ENCODE peak calls at places on chromosomes 6 and 20, in four cellular contexts. N is mesenchymal stem cell, X is esophagus squamous epithelium, G is brain microvascular endothelial cell. L is an unnamed sample.

GRCh38 chr6:36673882-36674281 is 4.6 kb upstream of the CDKN1A start:
- DNase-seq in N (no peak), X (no peak), G (no peak), L (no peak)

GRCh38 chr20:23629017-23629541 is 8.7 kb downstream of the CST3 start:
- DNase-seq in N (peak), X (no peak), G (peak), L (peak)

GRCh38 chr6:99894815-99895214 is 99.2 kb downstream of the MCHR2 start:
- DNase-seq in N (no peak), X (no peak), G (no peak), L (no peak)

GRCh38 chr6:125264476-125264875 is 37.3 kb downstream of the HDDC2 start:
- DNase-seq in N (no peak), X (no peak), G (no peak), L (no peak)

GRCh38 chr6:13014551-13015378 is 298.2 kb downstream of the PHACTR1 start:
- DNase-seq in N (peak), X (no peak), G (no peak), L (no peak)

GRCh38 chr6:121482751-121483150 is 47.3 kb downstream of the GJA1 start:
- DNase-seq in N (no peak), X (no peak), G (no peak), L (no peak)

GRCh38 chr6:6505111-6505510 is 83.4 kb upstream of the LY86 start:
- DNase-seq in N (no peak), X (no peak), G (no peak), L (no peak)

GRCh38 chr20:36784900-36785299 is 11.3 kb upstream of the DSN1 start:
- DNase-seq in N (no peak), X (no peak), G (no peak), L (no peak)

GRCh38 chr6:170454512-170455285 is 98.4 kb downstream of the PSMB1 start:
- DNase-seq in N (no peak), X (no peak), G (no peak), L (no peak)

GRCh38 chr6:41937881-41938574 is 3.6 kb downstream of the CCND3 start:
- DNase-seq in N (no peak), X (no peak), G (no peak), L (no peak)

GRCh38 chr6:80547827-80548226 is 441.4 kb downstream of the BCKDHB start:
- DNase-seq in N (peak), X (no peak), G (peak), L (peak)

GRCh38 chr20:44006578-44006977 is 91.9 kb downstream of the TOX2 start:
- DNase-seq in N (no peak), X (no peak), G (no peak), L (no peak)

GRCh38 chr6:14353798-14354197 is 236.2 kb downstream of the CD83 start:
- DNase-seq in N (no peak), X (no peak), G (no peak), L (no peak)

GRCh38 chr6:36139991-36140710 is 9.8 kb downstream of the MAPK13 start:
- DNase-seq in N (no peak), X (no peak), G (no peak), L (no peak)

GRCh38 chr6:35980991-35981645 is 43.3 kb downstream of the SLC26A8 start:
- DNase-seq in N (no peak), X (no peak), G (no peak), L (no peak)

GRCh38 chr20:43448748-43449535 is 8.8 kb upstream of the SRSF6 start:
- DNase-seq in N (peak), X (no peak), G (peak), L (peak)

GRCh38 chr6:164283574-164283973 is 869.1 kb downstream of the QKI start:
- DNase-seq in N (no peak), X (no peak), G (no peak), L (no peak)

GRCh38 chr6:148223424-148223842 is 119.2 kb upstream of the SASH1 start:
- DNase-seq in N (peak), X (no peak), G (peak), L (no peak)

GRCh38 chr20:49717693-49718092 is 4.0 kb upstream of the B4GALT5 start:
- DNase-seq in N (no peak), X (no peak), G (no peak), L (no peak)

GRCh38 chr6:156778615-156779205 is 1.5 kb downstream of the ARID1B start:
- DNase-seq in N (peak), X (no peak), G (peak), L (no peak)

GRCh38 chr20:31698803-31699718 is 23.6 kb downstream of the BCL2L1 start:
- DNase-seq in N (peak), X (no peak), G (peak), L (peak)

GRCh38 chr6:134077301-134077700 is 24.9 kb upstream of the SLC2A12 start:
- DNase-seq in N (peak), X (no peak), G (peak), L (no peak)

GRCh38 chr6:21199246-21199645 is 394.3 kb upstream of the SOX4 start:
- DNase-seq in N (no peak), X (no peak), G (no peak), L (no peak)

GRCh38 chr20:58995461-58996225 is 11.4 kb downstream of the CTSZ start:
- DNase-seq in N (no peak), X (no peak), G (no peak), L (no peak)

GRCh38 chr6:63573140-63573898 is 1.0 kb downstream of the LOC128125822 start:
- DNase-seq in N (peak), X (peak), G (peak), L (no peak)

GRCh38 chr20:9551808-9552550 is 37.6 kb downstream of the LAMP5 start:
- DNase-seq in N (no peak), X (no peak), G (no peak), L (no peak)

GRCh38 chr20:19885981-19886665 is 128.1 kb downstream of the RIN2 start:
- DNase-seq in N (peak), X (no peak), G (peak), L (no peak)

GRCh38 chr6:14927398-14927797 is 318.5 kb upstream of the JARID2 start:
- DNase-seq in N (no peak), X (no peak), G (no peak), L (no peak)

GRCh38 chr6:42702200-42702599 is 20.2 kb downstream of the PRPH2 start:
- DNase-seq in N (peak), X (no peak), G (peak), L (no peak)

GRCh38 chr6:123569575-123569974 is 67.2 kb downstream of the TRDN start:
- DNase-seq in N (no peak), X (no peak), G (no peak), L (no peak)

GRCh38 chr20:43968341-43968740 is 53.7 kb downstream of the TOX2 start:
- DNase-seq in N (no peak), X (no peak), G (no peak), L (no peak)

GRCh38 chr6:11722224-11722623 is 56.4 kb downstream of the ADTRP start:
- DNase-seq in N (no peak), X (no peak), G (no peak), L (no peak)
- H3K4me3 ChIP-seq in N (no peak), X (no peak), G (no peak), L (no peak)

GRCh38 chr6:40715501-40716403 is 128.6 kb upstream of the LRFN2 start:
- DNase-seq in N (no peak), X (no peak), G (no peak), L (no peak)
- H3K4me3 ChIP-seq in N (no peak), X (no peak), G (no peak), L (no peak)

DNA sequence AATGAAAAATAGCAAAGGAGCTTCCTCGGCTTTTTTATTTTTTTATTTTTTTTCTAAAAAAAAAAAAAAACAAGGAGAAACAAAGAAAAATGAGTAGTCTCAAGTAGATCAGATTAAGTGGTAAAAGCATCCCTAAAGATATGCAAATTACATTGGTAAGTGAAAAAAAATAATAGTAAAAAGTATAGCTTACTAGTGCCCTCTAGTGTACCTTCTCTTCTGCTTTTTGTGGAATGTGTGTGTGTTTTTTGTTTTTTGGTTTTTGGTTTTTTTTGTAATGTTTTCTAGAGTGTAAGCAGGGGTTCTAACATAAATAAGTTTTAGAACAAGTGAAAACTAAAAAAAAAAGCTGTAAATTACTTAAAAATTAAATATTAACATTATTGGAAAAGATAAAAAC is 1062.0 kb downstream of the HACE1 start:
- DNase-seq in N (peak), X (no peak), G (no peak), L (no peak)
- H3K4me3 ChIP-seq in N (no peak), X (no peak), G (no peak), L (no peak)

GRCh38 chr6:5151295-5151954 is 66.3 kb downstream of the PPP1R3G start:
- DNase-seq in N (no peak), X (no peak), G (no peak), L (no peak)
- H3K4me3 ChIP-seq in N (no peak), X (no peak), G (no peak), L (no peak)

GRCh38 chr6:56852249-56852606 is 102.7 kb upstream of the BEND6 start:
- DNase-seq in N (no peak), X (no peak), G (no peak), L (no peak)
- H3K4me3 ChIP-seq in N (no peak), X (peak), G (no peak), L (peak)

L was measured in skeletal muscle cell.